ENCODE peak calls at places on chromosomes 5 and 9, in five cellular contexts. C is NCI-H1105; G is lower leg skin; W is stimulated activated CD8-positive, alpha-beta memory T cell treated with anti-CD3 and anti-CD28 coated beads, Interleukin-7, amount 100 ng/mL, for 4 hours; J is fibroblast of lung. R is an unnamed sample.

GRCh38 chr5:39076757-39077475 is 2.7 kb upstream of the RICTOR start:
- DNase-seq in J (peak), W (no peak), G (no peak), C (no peak), R (peak)

GRCh38 chr5:181219262-181220177 is 3.6 kb upstream of the TRIM41 start:
- DNase-seq in W (no peak), C (no peak), G (no peak), J (no peak), R (no peak)

GRCh38 chr5:167899490-167899889 is 392.0 kb upstream of the WWC1 start:
- DNase-seq in W (no peak), C (no peak), G (no peak), J (peak), R (peak)

GRCh38 chr5:72178910-72179815 is 71.9 kb downstream of the MAP1B start:
- DNase-seq in G (peak), J (peak), C (no peak), W (no peak), R (peak)

GRCh38 chr5:87022415-87022814 is 245.3 kb upstream of the RASA1 start:
- DNase-seq in J (no peak), C (no peak), G (no peak), W (no peak), R (no peak)

GRCh38 chr5:173395257-173395932 is 67.2 kb upstream of the STC2 start:
- DNase-seq in G (peak), J (peak), C (no peak), W (no peak), R (peak)

GRCh38 chr9:70260606-70261005 is 1.8 kb downstream of the SMC5 start:
- DNase-seq in C (no peak), J (no peak), G (no peak), W (no peak), R (no peak)

GRCh38 chr9:129006328-129007034 is 21.6 kb downstream of the SH3GLB2 start:
- DNase-seq in J (peak), W (peak), C (peak), G (no peak), R (peak)

GRCh38 chr5:179146277-179146676 is 86.1 kb downstream of the ZNF354C start:
- DNase-seq in C (no peak), J (no peak), W (no peak), G (no peak), R (no peak)

R was measured in astrocyte of the spinal cord.